ENCODE peak calls at places on chromosomes 5 and 9, in nine cellular contexts. One of them, this sample, is unnamed.

GRCh38 chr5:27311544-27311943 is 273.2 kb upstream of the CDH9 start:
- DNase-seq in NCI-H1105 treated with DMSO at 0.1 percent for 48 hours: no peak
- DNase-seq in activated CD4-positive, alpha-beta T cell treated with anti-CD3 and anti-CD28 coated beads for 36 hours: no peak
- DNase-seq in activated naive CD4-positive, alpha-beta T cell treated with anti-CD3 and anti-CD28 coated beads, Interleukin-2, amount 10 ng/mL, durations not matched to agents 7 days and 5 days: no peak
- DNase-seq in T-helper 9 cell: no peak
- DNase-seq in hepatic stellate cell: no peak
- DNase-seq in kidney tubule cell: peak; percentile 11
- DNase-seq in NCI-H2081: no peak
- DNase-seq in stimulated activated CD8-positive, alpha-beta memory T cell treated with anti-CD3 and anti-CD28 coated beads, Interleukin-4, amount 100 ng/mL, for 4 hours: no peak
- DNase-seq in this sample: no peak

GRCh38 chr5:55345327-55345726 is 37.5 kb downstream of the MTREX start:
- DNase-seq in NCI-H1105 treated with DMSO at 0.1 percent for 48 hours: no peak
- DNase-seq in activated CD4-positive, alpha-beta T cell treated with anti-CD3 and anti-CD28 coated beads for 36 hours: no peak
- DNase-seq in activated naive CD4-positive, alpha-beta T cell treated with anti-CD3 and anti-CD28 coated beads, Interleukin-2, amount 10 ng/mL, durations not matched to agents 7 days and 5 days: no peak
- DNase-seq in T-helper 9 cell: no peak
- DNase-seq in hepatic stellate cell: no peak
- DNase-seq in kidney tubule cell: peak; percentile 62
- DNase-seq in NCI-H2081: no peak
- DNase-seq in stimulated activated CD8-positive, alpha-beta memory T cell treated with anti-CD3 and anti-CD28 coated beads, Interleukin-4, amount 100 ng/mL, for 4 hours: no peak
- DNase-seq in this sample: no peak

GRCh38 chr5:73663161-73663859 is 37.3 kb downstream of the ARHGEF28 start:
- DNase-seq in NCI-H1105 treated with DMSO at 0.1 percent for 48 hours: no peak
- DNase-seq in activated CD4-positive, alpha-beta T cell treated with anti-CD3 and anti-CD28 coated beads for 36 hours: no peak
- DNase-seq in activated naive CD4-positive, alpha-beta T cell treated with anti-CD3 and anti-CD28 coated beads, Interleukin-2, amount 10 ng/mL, durations not matched to agents 7 days and 5 days: no peak
- DNase-seq in T-helper 9 cell: no peak
- DNase-seq in hepatic stellate cell: no peak
- DNase-seq in kidney tubule cell: no peak
- DNase-seq in NCI-H2081: no peak
- DNase-seq in stimulated activated CD8-positive, alpha-beta memory T cell treated with anti-CD3 and anti-CD28 coated beads, Interleukin-4, amount 100 ng/mL, for 4 hours: no peak
- DNase-seq in this sample: no peak

GRCh38 chr9:100505564-100506159 is 32.7 kb downstream of the TMEFF1 start:
- DNase-seq in NCI-H1105 treated with DMSO at 0.1 percent for 48 hours: no peak
- DNase-seq in activated CD4-positive, alpha-beta T cell treated with anti-CD3 and anti-CD28 coated beads for 36 hours: peak; percentile 87
- DNase-seq in activated naive CD4-positive, alpha-beta T cell treated with anti-CD3 and anti-CD28 coated beads, Interleukin-2, amount 10 ng/mL, durations not matched to agents 7 days and 5 days: peak; percentile 72
- DNase-seq in T-helper 9 cell: peak; percentile 38
- DNase-seq in hepatic stellate cell: peak; percentile 36
- DNase-seq in kidney tubule cell: peak; percentile 76
- DNase-seq in NCI-H2081: peak; percentile 12
- DNase-seq in stimulated activated CD8-positive, alpha-beta memory T cell treated with anti-CD3 and anti-CD28 coated beads, Interleukin-4, amount 100 ng/mL, for 4 hours: peak; percentile 35
- DNase-seq in this sample: peak; percentile 57

GRCh38 chr9:85900504-85901201 is 40.3 kb upstream of the NAA35 start:
- DNase-seq in NCI-H1105 treated with DMSO at 0.1 percent for 48 hours: no peak
- DNase-seq in activated CD4-positive, alpha-beta T cell treated with anti-CD3 and anti-CD28 coated beads for 36 hours: peak; percentile 72
- DNase-seq in activated naive CD4-positive, alpha-beta T cell treated with anti-CD3 and anti-CD28 coated beads, Interleukin-2, amount 10 ng/mL, durations not matched to agents 7 days and 5 days: peak; percentile 57
- DNase-seq in T-helper 9 cell: peak; percentile 13
- DNase-seq in hepatic stellate cell: peak; percentile 10
- DNase-seq in kidney tubule cell: peak; percentile 37
- DNase-seq in NCI-H2081: no peak
- DNase-seq in stimulated activated CD8-positive, alpha-beta memory T cell treated with anti-CD3 and anti-CD28 coated beads, Interleukin-4, amount 100 ng/mL, for 4 hours: no peak
- DNase-seq in this sample: peak; percentile 11

GRCh38 chr5:40619406-40619805 is 60.3 kb upstream of the PTGER4 start:
- DNase-seq in NCI-H1105 treated with DMSO at 0.1 percent for 48 hours: no peak
- DNase-seq in activated CD4-positive, alpha-beta T cell treated with anti-CD3 and anti-CD28 coated beads for 36 hours: no peak
- DNase-seq in activated naive CD4-positive, alpha-beta T cell treated with anti-CD3 and anti-CD28 coated beads, Interleukin-2, amount 10 ng/mL, durations not matched to agents 7 days and 5 days: no peak
- DNase-seq in T-helper 9 cell: no peak
- DNase-seq in hepatic stellate cell: no peak
- DNase-seq in kidney tubule cell: peak; percentile 44
- DNase-seq in NCI-H2081: no peak
- DNase-seq in stimulated activated CD8-positive, alpha-beta memory T cell treated with anti-CD3 and anti-CD28 coated beads, Interleukin-4, amount 100 ng/mL, for 4 hours: no peak
- DNase-seq in this sample: peak; percentile 37

GRCh38 chr9:130872912-130873503 is 23.6 kb downstream of the QRFP start:
- DNase-seq in NCI-H1105 treated with DMSO at 0.1 percent for 48 hours: no peak
- DNase-seq in activated CD4-positive, alpha-beta T cell treated with anti-CD3 and anti-CD28 coated beads for 36 hours: no peak
- DNase-seq in activated naive CD4-positive, alpha-beta T cell treated with anti-CD3 and anti-CD28 coated beads, Interleukin-2, amount 10 ng/mL, durations not matched to agents 7 days and 5 days: no peak
- DNase-seq in T-helper 9 cell: no peak
- DNase-seq in hepatic stellate cell: no peak
- DNase-seq in kidney tubule cell: no peak
- DNase-seq in NCI-H2081: no peak
- DNase-seq in stimulated activated CD8-positive, alpha-beta memory T cell treated with anti-CD3 and anti-CD28 coated beads, Interleukin-4, amount 100 ng/mL, for 4 hours: no peak
- DNase-seq in this sample: no peak

GRCh38 chr5:148697177-148697820 is 43.0 kb upstream of the HTR4 start:
- DNase-seq in NCI-H1105 treated with DMSO at 0.1 percent for 48 hours: no peak
- DNase-seq in activated CD4-positive, alpha-beta T cell treated with anti-CD3 and anti-CD28 coated beads for 36 hours: no peak
- DNase-seq in activated naive CD4-positive, alpha-beta T cell treated with anti-CD3 and anti-CD28 coated beads, Interleukin-2, amount 10 ng/mL, durations not matched to agents 7 days and 5 days: no peak
- DNase-seq in T-helper 9 cell: no peak
- DNase-seq in hepatic stellate cell: peak; percentile 7
- DNase-seq in kidney tubule cell: no peak
- DNase-seq in NCI-H2081: no peak
- DNase-seq in stimulated activated CD8-positive, alpha-beta memory T cell treated with anti-CD3 and anti-CD28 coated beads, Interleukin-4, amount 100 ng/mL, for 4 hours: no peak
- DNase-seq in this sample: no peak

GRCh38 chr9:97293207-97293721 is 14.2 kb upstream of the CCDC180 start:
- DNase-seq in NCI-H1105 treated with DMSO at 0.1 percent for 48 hours: peak; percentile 74
- DNase-seq in activated CD4-positive, alpha-beta T cell treated with anti-CD3 and anti-CD28 coated beads for 36 hours: no peak
- DNase-seq in activated naive CD4-positive, alpha-beta T cell treated with anti-CD3 and anti-CD28 coated beads, Interleukin-2, amount 10 ng/mL, durations not matched to agents 7 days and 5 days: no peak
- DNase-seq in T-helper 9 cell: no peak
- DNase-seq in hepatic stellate cell: peak; percentile 21
- DNase-seq in kidney tubule cell: peak; percentile 65
- DNase-seq in NCI-H2081: no peak
- DNase-seq in stimulated activated CD8-positive, alpha-beta memory T cell treated with anti-CD3 and anti-CD28 coated beads, Interleukin-4, amount 100 ng/mL, for 4 hours: no peak
- DNase-seq in this sample: no peak

GRCh38 chr5:34059997-34060396 is 17.0 kb upstream of the C1QTNF3 start:
- DNase-seq in NCI-H1105 treated with DMSO at 0.1 percent for 48 hours: no peak
- DNase-seq in activated CD4-positive, alpha-beta T cell treated with anti-CD3 and anti-CD28 coated beads for 36 hours: no peak
- DNase-seq in activated naive CD4-positive, alpha-beta T cell treated with anti-CD3 and anti-CD28 coated beads, Interleukin-2, amount 10 ng/mL, durations not matched to agents 7 days and 5 days: no peak
- DNase-seq in T-helper 9 cell: no peak
- DNase-seq in hepatic stellate cell: no peak
- DNase-seq in kidney tubule cell: no peak
- DNase-seq in NCI-H2081: no peak
- DNase-seq in stimulated activated CD8-positive, alpha-beta memory T cell treated with anti-CD3 and anti-CD28 coated beads, Interleukin-4, amount 100 ng/mL, for 4 hours: no peak
- DNase-seq in this sample: no peak

GRCh38 chr5:109937951-109938350 is 248.2 kb downstream of the MAN2A1 start:
- DNase-seq in NCI-H1105 treated with DMSO at 0.1 percent for 48 hours: no peak
- DNase-seq in activated CD4-positive, alpha-beta T cell treated with anti-CD3 and anti-CD28 coated beads for 36 hours: no peak
- DNase-seq in activated naive CD4-positive, alpha-beta T cell treated with anti-CD3 and anti-CD28 coated beads, Interleukin-2, amount 10 ng/mL, durations not matched to agents 7 days and 5 days: no peak
- DNase-seq in T-helper 9 cell: no peak
- DNase-seq in hepatic stellate cell: no peak
- DNase-seq in kidney tubule cell: no peak
- DNase-seq in NCI-H2081: no peak
- DNase-seq in stimulated activated CD8-positive, alpha-beta memory T cell treated with anti-CD3 and anti-CD28 coated beads, Interleukin-4, amount 100 ng/mL, for 4 hours: no peak
- DNase-seq in this sample: no peak

GRCh38 chr9:15423328-15423985 is 781 bp downstream of the SNAPC3 start:
- DNase-seq in NCI-H1105 treated with DMSO at 0.1 percent for 48 hours: peak; percentile 43
- DNase-seq in activated CD4-positive, alpha-beta T cell treated with anti-CD3 and anti-CD28 coated beads for 36 hours: peak; percentile 33
- DNase-seq in activated naive CD4-positive, alpha-beta T cell treated with anti-CD3 and anti-CD28 coated beads, Interleukin-2, amount 10 ng/mL, durations not matched to agents 7 days and 5 days: peak; percentile 29
- DNase-seq in T-helper 9 cell: no peak
- DNase-seq in hepatic stellate cell: peak; percentile 55
- DNase-seq in kidney tubule cell: peak; percentile 38
- DNase-seq in NCI-H2081: peak; percentile 12
- DNase-seq in stimulated activated CD8-positive, alpha-beta memory T cell treated with anti-CD3 and anti-CD28 coated beads, Interleukin-4, amount 100 ng/mL, for 4 hours: no peak
- DNase-seq in this sample: no peak

GRCh38 chr9:79012561-79012960 is 559.2 kb upstream of the TLE4 start:
- DNase-seq in NCI-H1105 treated with DMSO at 0.1 percent for 48 hours: no peak
- DNase-seq in activated CD4-positive, alpha-beta T cell treated with anti-CD3 and anti-CD28 coated beads for 36 hours: no peak
- DNase-seq in activated naive CD4-positive, alpha-beta T cell treated with anti-CD3 and anti-CD28 coated beads, Interleukin-2, amount 10 ng/mL, durations not matched to agents 7 days and 5 days: no peak
- DNase-seq in T-helper 9 cell: no peak
- DNase-seq in hepatic stellate cell: no peak
- DNase-seq in kidney tubule cell: peak; percentile 72
- DNase-seq in NCI-H2081: no peak
- DNase-seq in stimulated activated CD8-positive, alpha-beta memory T cell treated with anti-CD3 and anti-CD28 coated beads, Interleukin-4, amount 100 ng/mL, for 4 hours: no peak
- DNase-seq in this sample: no peak